ENCODE peak calls at places on chromosomes 5 and 9, in seven cellular contexts. One of them, this sample, is unnamed.

GRCh38 chr9:91886433-91887031 is 63.5 kb downstream of the ROR2 start:
- DNase-seq in ureter: no peak
- DNase-seq in glomerular endothelial cell: no peak
- DNase-seq in T follicular helper cell: no peak
- DNase-seq in ELR: no peak
- DNase-seq in HFF-Myc: no peak
- DNase-seq in HuH-7.5: no peak
- DNase-seq in this sample: no peak

GRCh38 chr5:38190111-38190510 is 68.2 kb upstream of the EGFLAM start:
- DNase-seq in T follicular helper cell: no peak
- DNase-seq in glomerular endothelial cell: no peak
- DNase-seq in ELR: no peak
- DNase-seq in HuH-7.5: no peak
- DNase-seq in ureter: no peak
- DNase-seq in HFF-Myc: no peak
- DNase-seq in this sample: no peak

GRCh38 chr9:75299324-75299723 is 211.0 kb downstream of the OSTF1 start:
- DNase-seq in ELR: peak
- DNase-seq in HuH-7.5: no peak
- DNase-seq in T follicular helper cell: no peak
- DNase-seq in HFF-Myc: no peak
- DNase-seq in ureter: no peak
- DNase-seq in glomerular endothelial cell: no peak
- DNase-seq in this sample: no peak

GRCh38 chr9:70403618-70404025 is 10.8 kb downstream of the KLF9 start:
- DNase-seq in ureter: no peak
- DNase-seq in HFF-Myc: no peak
- DNase-seq in HuH-7.5: no peak
- DNase-seq in glomerular endothelial cell: no peak
- DNase-seq in T follicular helper cell: no peak
- DNase-seq in ELR: no peak
- DNase-seq in this sample: no peak

GRCh38 chr5:1437452-1437851 is 7.8 kb downstream of the SLC6A3 start:
- DNase-seq in glomerular endothelial cell: no peak
- DNase-seq in ELR: peak
- DNase-seq in ureter: peak
- DNase-seq in T follicular helper cell: no peak
- DNase-seq in HuH-7.5: peak
- DNase-seq in HFF-Myc: no peak
- DNase-seq in this sample: no peak

GRCh38 chr5:34895641-34896419 is 19.5 kb downstream of the RAD1 start:
- DNase-seq in ELR: no peak
- DNase-seq in HuH-7.5: no peak
- DNase-seq in T follicular helper cell: no peak
- DNase-seq in glomerular endothelial cell: no peak
- DNase-seq in HFF-Myc: no peak
- DNase-seq in ureter: no peak
- DNase-seq in this sample: no peak

GRCh38 chr9:69535911-69536310 is 136.3 kb downstream of the APBA1 start:
- DNase-seq in HuH-7.5: no peak
- DNase-seq in glomerular endothelial cell: no peak
- DNase-seq in ureter: no peak
- DNase-seq in ELR: peak
- DNase-seq in HFF-Myc: no peak
- DNase-seq in T follicular helper cell: no peak
- DNase-seq in this sample: no peak

GRCh38 chr9:32251539-32251938 is 132.9 kb upstream of the ACO1 start:
- DNase-seq in ureter: peak
- DNase-seq in T follicular helper cell: peak
- DNase-seq in glomerular endothelial cell: peak
- DNase-seq in HFF-Myc: peak
- DNase-seq in ELR: peak
- DNase-seq in HuH-7.5: peak
- DNase-seq in this sample: no peak

GRCh38 chr5:159620853-159621540 is 290.7 kb upstream of the IL12B start:
- DNase-seq in T follicular helper cell: no peak
- DNase-seq in HuH-7.5: no peak
- DNase-seq in HFF-Myc: no peak
- DNase-seq in ureter: no peak
- DNase-seq in glomerular endothelial cell: no peak
- DNase-seq in ELR: no peak
- DNase-seq in this sample: no peak

GRCh38 chr5:139410886-139411835 is 7.3 kb upstream of the SPATA24 start:
- DNase-seq in glomerular endothelial cell: no peak
- DNase-seq in ELR: no peak
- DNase-seq in HFF-Myc: no peak
- DNase-seq in HuH-7.5: no peak
- DNase-seq in ureter: no peak
- DNase-seq in T follicular helper cell: no peak
- DNase-seq in this sample: no peak

GRCh38 chr9:6552033-6552737 is 93.3 kb downstream of the GLDC start:
- DNase-seq in glomerular endothelial cell: no peak
- DNase-seq in ELR: peak
- DNase-seq in HFF-Myc: peak
- DNase-seq in HuH-7.5: no peak
- DNase-seq in ureter: no peak
- DNase-seq in T follicular helper cell: no peak
- DNase-seq in this sample: no peak

GRCh38 chr5:135386886-135387628 is 12.0 kb downstream of the MACROH2A1 start:
- DNase-seq in HFF-Myc: peak
- DNase-seq in ELR: peak
- DNase-seq in glomerular endothelial cell: peak
- DNase-seq in ureter: peak
- DNase-seq in T follicular helper cell: no peak
- DNase-seq in HuH-7.5: no peak
- DNase-seq in this sample: no peak

GRCh38 chr9:131062979-131063378 is 33.4 kb upstream of the AIF1L start:
- DNase-seq in ELR: no peak
- DNase-seq in ureter: no peak
- DNase-seq in T follicular helper cell: no peak
- DNase-seq in glomerular endothelial cell: no peak
- DNase-seq in HuH-7.5: no peak
- DNase-seq in HFF-Myc: no peak
- DNase-seq in this sample: no peak

GRCh38 chr9:92746567-92747458 is 17.8 kb downstream of the BICD2 start:
- DNase-seq in HuH-7.5: no peak
- DNase-seq in glomerular endothelial cell: no peak
- DNase-seq in ureter: no peak
- DNase-seq in ELR: peak
- DNase-seq in HFF-Myc: no peak
- DNase-seq in T follicular helper cell: no peak
- DNase-seq in this sample: no peak

GRCh38 chr5:11791777-11792176 is 112.5 kb downstream of the CTNND2 start:
- DNase-seq in ureter: no peak
- DNase-seq in HFF-Myc: no peak
- DNase-seq in glomerular endothelial cell: no peak
- DNase-seq in HuH-7.5: no peak
- DNase-seq in ELR: no peak
- DNase-seq in T follicular helper cell: no peak
- DNase-seq in this sample: no peak

GRCh38 chr5:95895771-95896170 is 65.9 kb downstream of the ELL2 start:
- DNase-seq in ureter: no peak
- DNase-seq in HuH-7.5: no peak
- DNase-seq in ELR: no peak
- DNase-seq in T follicular helper cell: no peak
- DNase-seq in glomerular endothelial cell: no peak
- DNase-seq in HFF-Myc: no peak
- DNase-seq in this sample: no peak

GRCh38 chr5:168317096-168317520 is 25.7 kb downstream of the WWC1 start:
- DNase-seq in HuH-7.5: no peak
- DNase-seq in HFF-Myc: no peak
- DNase-seq in glomerular endothelial cell: no peak
- DNase-seq in ELR: no peak
- DNase-seq in ureter: no peak
- DNase-seq in T follicular helper cell: no peak
- DNase-seq in this sample: no peak

GRCh38 chr9:114084282-114085073 is 6.4 kb upstream of the AMBP start:
- DNase-seq in ureter: peak
- DNase-seq in HFF-Myc: no peak
- DNase-seq in HuH-7.5: no peak
- DNase-seq in ELR: no peak
- DNase-seq in glomerular endothelial cell: no peak
- DNase-seq in T follicular helper cell: no peak
- DNase-seq in this sample: no peak

GRCh38 chr9:15374310-15374709 is 48.4 kb upstream of the SNAPC3 start:
- DNase-seq in HFF-Myc: no peak
- DNase-seq in HuH-7.5: no peak
- DNase-seq in glomerular endothelial cell: no peak
- DNase-seq in ELR: no peak
- DNase-seq in T follicular helper cell: no peak
- DNase-seq in ureter: no peak
- DNase-seq in this sample: no peak

GRCh38 chr5:173302546-173303155 is 25.6 kb downstream of the STC2 start:
- DNase-seq in HFF-Myc: peak
- DNase-seq in HuH-7.5: no peak
- DNase-seq in glomerular endothelial cell: no peak
- DNase-seq in T follicular helper cell: no peak
- DNase-seq in ureter: no peak
- DNase-seq in ELR: peak
- DNase-seq in this sample: no peak

GRCh38 chr5:96408276-96408777 is 24.7 kb downstream of the PCSK1 start:
- DNase-seq in ureter: no peak
- DNase-seq in T follicular helper cell: no peak
- DNase-seq in HFF-Myc: no peak
- DNase-seq in ELR: peak
- DNase-seq in glomerular endothelial cell: no peak
- DNase-seq in HuH-7.5: no peak
- DNase-seq in this sample: no peak

GRCh38 chr5:113281194-113281593 is 153.6 kb downstream of the TSSK1B start:
- DNase-seq in T follicular helper cell: no peak
- DNase-seq in HFF-Myc: no peak
- DNase-seq in HuH-7.5: no peak
- DNase-seq in ELR: no peak
- DNase-seq in glomerular endothelial cell: no peak
- DNase-seq in ureter: no peak
- DNase-seq in this sample: no peak

GRCh38 chr9:91948423-91949292 is 1.4 kb downstream of the ROR2 start:
- DNase-seq in HuH-7.5: no peak
- DNase-seq in ureter: peak
- DNase-seq in ELR: peak
- DNase-seq in HFF-Myc: no peak
- DNase-seq in glomerular endothelial cell: no peak
- DNase-seq in T follicular helper cell: no peak
- DNase-seq in this sample: no peak

GRCh38 chr5:150144211-150144801 is 11.3 kb downstream of the PDGFRB start:
- DNase-seq in ELR: no peak
- DNase-seq in ureter: no peak
- DNase-seq in T follicular helper cell: no peak
- DNase-seq in HFF-Myc: no peak
- DNase-seq in glomerular endothelial cell: no peak
- DNase-seq in HuH-7.5: no peak
- DNase-seq in this sample: no peak

GRCh38 chr9:72445291-72446000 is 76.0 kb upstream of the TMC1 start:
- DNase-seq in glomerular endothelial cell: no peak
- DNase-seq in ureter: no peak
- DNase-seq in ELR: peak
- DNase-seq in HuH-7.5: no peak
- DNase-seq in HFF-Myc: no peak
- DNase-seq in T follicular helper cell: no peak
- DNase-seq in this sample: no peak

GRCh38 chr5:74316064-74316586 is 324.4 kb downstream of the ENC1 start:
- DNase-seq in ELR: peak
- DNase-seq in T follicular helper cell: no peak
- DNase-seq in HFF-Myc: peak
- DNase-seq in ureter: peak
- DNase-seq in glomerular endothelial cell: peak
- DNase-seq in HuH-7.5: no peak
- DNase-seq in this sample: no peak

GRCh38 chr5:36507332-36507952 is 99.0 kb upstream of the SLC1A3 start:
- DNase-seq in glomerular endothelial cell: peak
- DNase-seq in HFF-Myc: peak
- DNase-seq in T follicular helper cell: peak
- DNase-seq in ELR: peak
- DNase-seq in HuH-7.5: peak
- DNase-seq in ureter: peak
- DNase-seq in this sample: peak

GRCh38 chr5:16152601-16153568 is 26.7 kb downstream of the MARCHF11 start:
- DNase-seq in ELR: no peak
- DNase-seq in HuH-7.5: no peak
- DNase-seq in T follicular helper cell: no peak
- DNase-seq in HFF-Myc: no peak
- DNase-seq in glomerular endothelial cell: no peak
- DNase-seq in ureter: no peak
- DNase-seq in this sample: no peak

GRCh38 chr5:12399868-12400267 is 495.6 kb upstream of the CTNND2 start:
- DNase-seq in T follicular helper cell: no peak
- DNase-seq in HFF-Myc: no peak
- DNase-seq in HuH-7.5: no peak
- DNase-seq in ELR: no peak
- DNase-seq in ureter: no peak
- DNase-seq in glomerular endothelial cell: no peak
- DNase-seq in this sample: no peak

GRCh38 chr9:117028103-117028858 is 341.2 kb downstream of the TRIM32 start:
- DNase-seq in glomerular endothelial cell: no peak
- DNase-seq in HuH-7.5: no peak
- DNase-seq in T follicular helper cell: no peak
- DNase-seq in ureter: no peak
- DNase-seq in ELR: no peak
- DNase-seq in HFF-Myc: no peak
- DNase-seq in this sample: no peak

GRCh38 chr5:107519900-107520354 is 150.8 kb downstream of the EFNA5 start:
- DNase-seq in ureter: no peak
- DNase-seq in glomerular endothelial cell: no peak
- DNase-seq in ELR: peak
- DNase-seq in HFF-Myc: peak
- DNase-seq in T follicular helper cell: no peak
- DNase-seq in HuH-7.5: no peak
- DNase-seq in this sample: no peak

GRCh38 chr9:20582150-20582549 is 40.1 kb downstream of the MLLT3 start:
- DNase-seq in glomerular endothelial cell: no peak
- DNase-seq in ureter: no peak
- DNase-seq in T follicular helper cell: no peak
- DNase-seq in HFF-Myc: no peak
- DNase-seq in ELR: no peak
- DNase-seq in HuH-7.5: no peak
- DNase-seq in this sample: no peak

GRCh38 chr5:179797741-179798140 is 4.0 kb downstream of the LTC4S start:
- DNase-seq in HFF-Myc: no peak
- DNase-seq in ureter: no peak
- DNase-seq in glomerular endothelial cell: no peak
- DNase-seq in ELR: no peak
- DNase-seq in HuH-7.5: no peak
- DNase-seq in T follicular helper cell: no peak
- DNase-seq in this sample: no peak

GRCh38 chr5:133814152-133814551 is 154.3 kb downstream of the C5orf15 start:
- DNase-seq in ureter: no peak
- DNase-seq in HuH-7.5: no peak
- DNase-seq in ELR: no peak
- DNase-seq in T follicular helper cell: no peak
- DNase-seq in HFF-Myc: no peak
- DNase-seq in glomerular endothelial cell: no peak
- DNase-seq in this sample: no peak

GRCh38 chr5:127369772-127370171 is 79.2 kb downstream of the MEGF10 start:
- DNase-seq in HFF-Myc: no peak
- DNase-seq in ureter: no peak
- DNase-seq in T follicular helper cell: no peak
- DNase-seq in HuH-7.5: no peak
- DNase-seq in glomerular endothelial cell: no peak
- DNase-seq in ELR: no peak
- DNase-seq in this sample: no peak

GRCh38 chr5:139554264-139554663 is 6.9 kb upstream of the UBE2D2 start:
- DNase-seq in glomerular endothelial cell: no peak
- DNase-seq in HuH-7.5: no peak
- DNase-seq in HFF-Myc: no peak
- DNase-seq in ELR: no peak
- DNase-seq in ureter: no peak
- DNase-seq in T follicular helper cell: no peak
- DNase-seq in this sample: no peak

GRCh38 chr5:71887680-71888079 is 168.6 kb downstream of the CARTPT start:
- DNase-seq in HuH-7.5: peak
- DNase-seq in ureter: no peak
- DNase-seq in glomerular endothelial cell: peak
- DNase-seq in T follicular helper cell: no peak
- DNase-seq in HFF-Myc: peak
- DNase-seq in ELR: peak
- DNase-seq in this sample: no peak

GRCh38 chr5:157193699-157194424 is 13.2 kb downstream of the ITK start:
- DNase-seq in HFF-Myc: no peak
- DNase-seq in glomerular endothelial cell: no peak
- DNase-seq in HuH-7.5: no peak
- DNase-seq in ureter: no peak
- DNase-seq in T follicular helper cell: peak
- DNase-seq in ELR: no peak
- DNase-seq in this sample: peak

This sample was measured in T-helper 22 cell.